ENCODE peak calls at places on chromosome 15, in nine cellular contexts. Z, D, K, M, B, J, V, Y and Q are unnamed samples.

GRCh38 chr15:87347806-87348515 is 908.6 kb downstream of the NTRK3 start:
- DNase-seq in Z (no peak), D (no peak), K (no peak), M (no peak), B (no peak), J (no peak), V (no peak), Y (no peak), Q (no peak)

GRCh38 chr15:96064351-96064756 is 266.1 kb upstream of the NR2F2 start:
- DNase-seq in Z (no peak), D (no peak), K (no peak), M (no peak), B (peak), J (no peak), V (peak), Y (no peak), Q (no peak)

GRCh38 chr15:70376031-70376928 is 278.6 kb upstream of the TLE3 start:
- DNase-seq in Z (no peak), D (no peak), K (no peak), M (no peak), B (no peak), J (no peak), V (no peak), Y (peak), Q (no peak)

GRCh38 chr15:99424131-99424571 is 141.6 kb upstream of the MEF2A start:
- DNase-seq in Z (no peak), D (no peak), K (no peak), M (no peak), B (no peak), J (no peak), V (no peak), Y (no peak), Q (no peak)

GRCh38 chr15:68658641-68659358 is 80.0 kb downstream of the CORO2B start:
- DNase-seq in Z (no peak), D (no peak), K (no peak), M (no peak), B (no peak), J (no peak), V (peak), Y (peak), Q (no peak)

GRCh38 chr15:76861815-76862397 is 43.2 kb downstream of the SCAPER start:
- DNase-seq in Z (no peak), D (no peak), K (no peak), M (no peak), B (no peak), J (no peak), V (no peak), Y (no peak), Q (no peak)

GRCh38 chr15:66899555-66900350 is 165.6 kb upstream of the SMAD3 start:
- DNase-seq in Z (no peak), D (no peak), K (no peak), M (no peak), B (no peak), J (no peak), V (peak), Y (no peak), Q (no peak)

GRCh38 chr15:89502867-89503595 is 6.6 kb upstream of the RHCG start:
- DNase-seq in Z (no peak), D (no peak), K (no peak), M (no peak), B (peak), J (no peak), V (no peak), Y (peak), Q (no peak)

GRCh38 chr15:76904461-76905012 is 603 bp downstream of the SCAPER start:
- DNase-seq in Z (peak), D (peak), K (peak), M (no peak), B (peak), J (no peak), V (peak), Y (no peak), Q (no peak)

GRCh38 chr15:62782100-62782791 is 260.3 kb upstream of the TPM1 start:
- DNase-seq in Z (no peak), D (no peak), K (peak), M (peak), B (peak), J (no peak), V (peak), Y (peak), Q (no peak)

GRCh38 chr15:75455982-75456531 is 4.6 kb upstream of the SIN3A start:
- DNase-seq in Z (peak), D (peak), K (no peak), M (no peak), B (no peak), J (peak), V (peak), Y (no peak), Q (peak)

GRCh38 chr15:36643551-36643950 is 64.1 kb downstream of the CDIN1 start:
- DNase-seq in Z (no peak), D (no peak), K (no peak), M (no peak), B (peak), J (no peak), V (no peak), Y (no peak), Q (no peak)

GRCh38 chr15:53209396-53210042 is 419.4 kb upstream of the ONECUT1 start:
- DNase-seq in Z (no peak), D (no peak), K (no peak), M (no peak), B (no peak), J (no peak), V (no peak), Y (no peak), Q (no peak)

GRCh38 chr15:69881760-69882159 is 216.0 kb downstream of the TLE3 start:
- DNase-seq in Z (no peak), D (no peak), K (no peak), M (no peak), B (no peak), J (no peak), V (no peak), Y (no peak), Q (no peak)